ENCODE peak calls at places on chromosomes 2 and 18, in four cellular contexts. One of them, this sample, is unnamed.
A peak's percentile ranks its signal among the peaks of the same experiment; 100 is the strongest.

GRCh38 chr2:212863185-212863588 is 288.2 kb downstream of the IKZF2 start:
- DNase-seq in cardiac fibroblast: peak; percentile 33
- DNase-seq in aorta: no peak
- DNase-seq in NCI-H1105 treated with DMSO at 0.1 percent for 48 hours: peak; percentile 35
- DNase-seq in this sample: no peak

GRCh38 chr2:33583194-33583938 is 15.7 kb downstream of the FAM98A start:
- DNase-seq in cardiac fibroblast: peak; percentile 57
- DNase-seq in aorta: no peak
- DNase-seq in NCI-H1105 treated with DMSO at 0.1 percent for 48 hours: peak; percentile 34
- DNase-seq in this sample: peak; percentile 22

GRCh38 chr18:49018553-49018943 is 67.8 kb upstream of the SMAD7 start:
- DNase-seq in cardiac fibroblast: no peak
- DNase-seq in aorta: no peak
- DNase-seq in NCI-H1105 treated with DMSO at 0.1 percent for 48 hours: no peak
- DNase-seq in this sample: no peak

GRCh38 chr2:68632026-68632425 is 11.4 kb upstream of the PROKR1 start:
- DNase-seq in cardiac fibroblast: peak; percentile 13
- DNase-seq in aorta: no peak
- DNase-seq in NCI-H1105 treated with DMSO at 0.1 percent for 48 hours: peak; percentile 67
- DNase-seq in this sample: no peak

GRCh38 chr2:131635576-131635975 is 107.9 kb downstream of the CCDC74A start:
- DNase-seq in cardiac fibroblast: no peak
- DNase-seq in aorta: no peak
- DNase-seq in NCI-H1105 treated with DMSO at 0.1 percent for 48 hours: no peak
- DNase-seq in this sample: no peak

GRCh38 chr2:164621761-164622105 is 451 bp upstream of the GRB14 start:
- DNase-seq in cardiac fibroblast: no peak
- DNase-seq in aorta: no peak
- DNase-seq in NCI-H1105 treated with DMSO at 0.1 percent for 48 hours: peak; percentile 20
- DNase-seq in this sample: peak; percentile 7

GRCh38 chr18:80147418-80148315 is 38.6 kb downstream of the ADNP2 start:
- DNase-seq in cardiac fibroblast: peak; percentile 85
- DNase-seq in aorta: peak; percentile 88
- DNase-seq in NCI-H1105 treated with DMSO at 0.1 percent for 48 hours: peak; percentile 81
- DNase-seq in this sample: peak; percentile 78

GRCh38 chr2:23637011-23637778 is 252.2 kb downstream of the KLHL29 start:
- DNase-seq in cardiac fibroblast: peak; percentile 87
- DNase-seq in aorta: peak; percentile 66
- DNase-seq in NCI-H1105 treated with DMSO at 0.1 percent for 48 hours: no peak
- DNase-seq in this sample: no peak

GRCh38 chr2:188193230-188193629 is 98.4 kb upstream of the GULP1 start:
- DNase-seq in cardiac fibroblast: no peak
- DNase-seq in aorta: no peak
- DNase-seq in NCI-H1105 treated with DMSO at 0.1 percent for 48 hours: no peak
- DNase-seq in this sample: no peak

GRCh38 chr2:235665656-235666239 is 171.9 kb downstream of the AGAP1 start:
- DNase-seq in cardiac fibroblast: no peak
- DNase-seq in aorta: no peak
- DNase-seq in NCI-H1105 treated with DMSO at 0.1 percent for 48 hours: peak; percentile 43
- DNase-seq in this sample: no peak

GRCh38 chr2:15926252-15926651 is 14.1 kb upstream of the MYCN start:
- DNase-seq in cardiac fibroblast: no peak
- DNase-seq in aorta: no peak
- DNase-seq in NCI-H1105 treated with DMSO at 0.1 percent for 48 hours: no peak
- DNase-seq in this sample: no peak

GRCh38 chr2:14189929-14190328 is 442.6 kb upstream of the LRATD1 start:
- DNase-seq in cardiac fibroblast: no peak
- DNase-seq in aorta: no peak
- DNase-seq in NCI-H1105 treated with DMSO at 0.1 percent for 48 hours: no peak
- DNase-seq in this sample: no peak

GRCh38 chr2:7593286-7593685 is 676.1 kb downstream of the RNF144A start:
- DNase-seq in cardiac fibroblast: no peak
- DNase-seq in aorta: no peak
- DNase-seq in NCI-H1105 treated with DMSO at 0.1 percent for 48 hours: no peak
- DNase-seq in this sample: no peak

GRCh38 chr18:5903386-5903785 is 8.1 kb upstream of the TMEM200C start:
- DNase-seq in cardiac fibroblast: no peak
- DNase-seq in aorta: no peak
- DNase-seq in NCI-H1105 treated with DMSO at 0.1 percent for 48 hours: no peak
- DNase-seq in this sample: no peak

GRCh38 chr2:164757934-164758695 is 83.5 kb downstream of the COBLL1 start:
- DNase-seq in cardiac fibroblast: peak; percentile 69
- DNase-seq in aorta: no peak
- DNase-seq in NCI-H1105 treated with DMSO at 0.1 percent for 48 hours: no peak
- DNase-seq in this sample: no peak

GRCh38 chr2:101793277-101793969 is 95.9 kb downstream of the MAP4K4 start:
- DNase-seq in cardiac fibroblast: peak; percentile 41
- DNase-seq in aorta: no peak
- DNase-seq in NCI-H1105 treated with DMSO at 0.1 percent for 48 hours: peak; percentile 36
- DNase-seq in this sample: no peak

GRCh38 chr2:14285812-14286211 is 346.7 kb upstream of the LRATD1 start:
- DNase-seq in cardiac fibroblast: no peak
- DNase-seq in aorta: no peak
- DNase-seq in NCI-H1105 treated with DMSO at 0.1 percent for 48 hours: no peak
- DNase-seq in this sample: no peak

GRCh38 chr2:74507926-74508520 is 528 bp upstream of the PCGF1 start:
- DNase-seq in cardiac fibroblast: peak; percentile 46
- DNase-seq in aorta: no peak
- DNase-seq in NCI-H1105 treated with DMSO at 0.1 percent for 48 hours: peak; percentile 51
- DNase-seq in this sample: no peak

GRCh38 chr2:26043862-26044736 is 10.2 kb downstream of the RAB10 start:
- DNase-seq in cardiac fibroblast: peak; percentile 46
- DNase-seq in aorta: peak; percentile 57
- DNase-seq in NCI-H1105 treated with DMSO at 0.1 percent for 48 hours: no peak
- DNase-seq in this sample: no peak

GRCh38 chr2:29228947-29229346 is 113.7 kb downstream of the CLIP4 start:
- DNase-seq in cardiac fibroblast: no peak
- DNase-seq in aorta: no peak
- DNase-seq in NCI-H1105 treated with DMSO at 0.1 percent for 48 hours: no peak
- DNase-seq in this sample: no peak

GRCh38 chr2:11631462-11631861 is 38.5 kb downstream of the NTSR2 start:
- DNase-seq in cardiac fibroblast: peak; percentile 21
- DNase-seq in aorta: no peak
- DNase-seq in NCI-H1105 treated with DMSO at 0.1 percent for 48 hours: no peak
- DNase-seq in this sample: no peak

GRCh38 chr2:17426708-17427107 is 91.5 kb downstream of the RAD51AP2 start:
- DNase-seq in cardiac fibroblast: no peak
- DNase-seq in aorta: no peak
- DNase-seq in NCI-H1105 treated with DMSO at 0.1 percent for 48 hours: no peak
- DNase-seq in this sample: no peak

GRCh38 chr2:69779258-69779989 is 37.5 kb downstream of the ANXA4 start:
- DNase-seq in cardiac fibroblast: no peak
- DNase-seq in aorta: no peak
- DNase-seq in NCI-H1105 treated with DMSO at 0.1 percent for 48 hours: no peak
- DNase-seq in this sample: no peak

GRCh38 chr2:132463719-132464118 is 47.1 kb downstream of the GPR39 start:
- DNase-seq in cardiac fibroblast: no peak
- DNase-seq in aorta: no peak
- DNase-seq in NCI-H1105 treated with DMSO at 0.1 percent for 48 hours: no peak
- DNase-seq in this sample: no peak

GRCh38 chr2:64228126-64228678 is 84.0 kb upstream of the PELI1 start:
- DNase-seq in cardiac fibroblast: peak; percentile 67
- DNase-seq in aorta: peak; percentile 90
- DNase-seq in NCI-H1105 treated with DMSO at 0.1 percent for 48 hours: peak; percentile 90
- DNase-seq in this sample: peak; percentile 83

GRCh38 chr2:143476421-143477084 is 347.3 kb downstream of the ARHGAP15 start:
- DNase-seq in cardiac fibroblast: no peak
- DNase-seq in aorta: no peak
- DNase-seq in NCI-H1105 treated with DMSO at 0.1 percent for 48 hours: no peak
- DNase-seq in this sample: no peak

GRCh38 chr18:54555996-54556395 is 35.0 kb upstream of the DYNAP start:
- DNase-seq in cardiac fibroblast: no peak
- DNase-seq in aorta: no peak
- DNase-seq in NCI-H1105 treated with DMSO at 0.1 percent for 48 hours: no peak
- DNase-seq in this sample: no peak

GRCh38 chr18:79897940-79898625 is 53.4 kb downstream of the SLC66A2 start:
- DNase-seq in cardiac fibroblast: no peak
- DNase-seq in aorta: no peak
- DNase-seq in NCI-H1105 treated with DMSO at 0.1 percent for 48 hours: no peak
- DNase-seq in this sample: no peak

GRCh38 chr2:204472375-204472774 is 72.9 kb upstream of the PARD3B start:
- DNase-seq in cardiac fibroblast: no peak
- DNase-seq in aorta: no peak
- DNase-seq in NCI-H1105 treated with DMSO at 0.1 percent for 48 hours: no peak
- DNase-seq in this sample: no peak

GRCh38 chr18:22983175-22983574 is 50.0 kb downstream of the RBBP8 start:
- DNase-seq in cardiac fibroblast: peak; percentile 74
- DNase-seq in aorta: no peak
- DNase-seq in NCI-H1105 treated with DMSO at 0.1 percent for 48 hours: peak; percentile 43
- DNase-seq in this sample: peak; percentile 14

GRCh38 chr2:161170917-161171594 is 10.8 kb downstream of the TANK start:
- DNase-seq in cardiac fibroblast: peak; percentile 55
- DNase-seq in aorta: no peak
- DNase-seq in NCI-H1105 treated with DMSO at 0.1 percent for 48 hours: peak; percentile 84
- DNase-seq in this sample: peak; percentile 31

GRCh38 chr2:69026026-69026425 is 13.0 kb downstream of the ANTXR1 start:
- DNase-seq in cardiac fibroblast: peak; percentile 58
- DNase-seq in aorta: no peak
- DNase-seq in NCI-H1105 treated with DMSO at 0.1 percent for 48 hours: no peak
- DNase-seq in this sample: no peak

GRCh38 chr2:6073260-6074141 is 381.3 kb downstream of the SOX11 start:
- DNase-seq in cardiac fibroblast: no peak
- DNase-seq in aorta: no peak
- DNase-seq in NCI-H1105 treated with DMSO at 0.1 percent for 48 hours: peak; percentile 68
- DNase-seq in this sample: no peak

GRCh38 chr2:119387381-119388129 is 20.8 kb downstream of the DBI start:
- DNase-seq in cardiac fibroblast: peak; percentile 92
- DNase-seq in aorta: peak; percentile 88
- DNase-seq in NCI-H1105 treated with DMSO at 0.1 percent for 48 hours: no peak
- DNase-seq in this sample: no peak